ENCODE peak calls at places on chromosomes 16 and 17, in seven cellular contexts. F is NB4, Q is fibroblast of villous mesenchyme, G is fibroblast of the aortic adventitia, W is A549, L is ovary, T is IMR-90. Z is an unnamed sample.

GRCh38 chr16:73034374-73034773 is 13.6 kb downstream of the ZFHX3 start:
- DNase-seq in F (no peak), Q (no peak), G (no peak), W (no peak), L (no peak), T (no peak), Z (no peak)

GRCh38 chr17:10069301-10069700 is 129.1 kb downstream of the GAS7 start:
- DNase-seq in F (no peak), Q (peak; percentile 32), G (peak; percentile 27), W (no peak), L (peak; percentile 38), T (no peak), Z (no peak)

GRCh38 chr17:50144346-50144745 is 6.1 kb downstream of the PPP1R9B start:
- DNase-seq in F (no peak), Q (no peak), G (no peak), W (no peak), L (no peak), T (no peak), Z (no peak)

GRCh38 chr17:45948881-45949624 is 50.0 kb upstream of the STH start:
- DNase-seq in F (peak; percentile 75), Q (peak; percentile 68), G (peak; percentile 55), W (peak; percentile 94), L (peak; percentile 49), T (peak; percentile 49), Z (no peak)

GRCh38 chr17:33560165-33560564 is 267.1 kb upstream of the ASIC2 start:
- DNase-seq in F (no peak), Q (peak; percentile 16), G (peak; percentile 8), W (no peak), L (no peak), T (peak; percentile 24), Z (no peak)

GRCh38 chr17:70868134-70868533 is 698.8 kb downstream of the KCNJ2 start:
- DNase-seq in F (no peak), Q (no peak), G (no peak), W (no peak), L (no peak), T (no peak), Z (no peak)

GRCh38 chr16:8686031-8686621 is 11.7 kb downstream of the ABAT start:
- DNase-seq in F (no peak), Q (no peak), G (no peak), W (no peak), L (no peak), T (no peak), Z (no peak)

GRCh38 chr17:17125136-17126084 is 80.7 kb downstream of the PLD6 start:
- DNase-seq in F (peak; percentile 34), Q (no peak), G (no peak), W (no peak), L (no peak), T (no peak), Z (no peak)

GRCh38 chr17:18119166-18119745 is 10.7 kb downstream of the MYO15A start:
- DNase-seq in F (no peak), Q (no peak), G (no peak), W (no peak), L (no peak), T (no peak), Z (no peak)

GRCh38 chr17:8222380-8222629 is 11.9 kb upstream of the AURKB start:
- DNase-seq in F (no peak), Q (no peak), G (no peak), W (no peak), L (no peak), T (no peak), Z (no peak)

GRCh38 chr16:3158498-3159314 is 23.9 kb downstream of the ZNF213 start:
- DNase-seq in F (peak; percentile 88), Q (peak; percentile 91), G (peak; percentile 79), W (peak; percentile 95), L (peak; percentile 89), T (peak; percentile 83), Z (no peak)
- TF ChIP-seq CTCF in F (no peak), Q (no peak), G (no peak), W (no peak), L (no peak), T (no peak), Z (no peak)

GRCh38 chr17:47905221-47905733 is 9.2 kb downstream of the SP2 start:
- DNase-seq in F (no peak), Q (peak; percentile 78), G (peak; percentile 95), W (no peak), L (peak; percentile 82), T (peak; percentile 78), Z (peak; percentile 60)

GRCh38 chr17:47898246-47898645 is 2.2 kb downstream of the SP2 start:
- DNase-seq in F (peak; percentile 55), Q (no peak), G (no peak), W (no peak), L (no peak), T (no peak), Z (no peak)

GRCh38 chr17:47902039-47902744 is 6.2 kb downstream of the SP2 start:
- DNase-seq in F (no peak), Q (no peak), G (no peak), W (no peak), L (no peak), T (no peak), Z (no peak)

GRCh38 chr17:47899643-47900042 is 3.6 kb downstream of the SP2 start:
- DNase-seq in F (no peak), Q (no peak), G (no peak), W (no peak), L (no peak), T (no peak), Z (no peak)

GRCh38 chr17:47901423-47901822 is 5.4 kb downstream of the SP2 start:
- DNase-seq in F (no peak), Q (no peak), G (no peak), W (no peak), L (no peak), T (no peak), Z (no peak)
- H3K4me3 ChIP-seq in F (no peak overlapping the region), Q (no peak overlapping the region), G (no peak overlapping the region), W (no peak overlapping the region), L (no peak overlapping the region), T (no peak overlapping the region), Z (no peak overlapping the region)

DNA sequence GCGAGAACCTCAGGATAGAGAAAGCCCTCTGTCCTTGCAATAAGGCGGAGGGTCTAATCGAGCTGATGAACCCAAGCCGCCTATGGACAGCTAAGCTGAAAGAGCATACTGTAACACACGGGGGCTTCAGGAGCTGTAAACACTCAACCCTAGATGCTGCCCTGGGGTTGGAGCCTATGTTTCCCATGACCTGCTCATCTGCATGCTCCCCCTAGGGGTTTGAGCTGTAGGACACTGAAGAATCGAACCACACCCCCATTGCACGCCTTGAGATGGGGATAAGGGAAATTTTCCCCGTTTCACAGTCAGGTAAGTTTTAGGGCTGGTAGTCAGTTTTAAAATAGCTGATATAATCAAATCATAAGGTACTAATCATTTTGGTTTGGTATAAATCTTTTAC is 675.6 kb upstream of the CDH8 start:
- DNase-seq in F (peak; percentile 12), Q (no peak), G (no peak), W (no peak), L (no peak), T (no peak), Z (no peak)
- TF ChIP-seq CTCF in F (peak; percentile 25), Q (no peak), G (no peak), W (no peak), L (no peak), T (no peak), Z (no peak)

GRCh38 chr16:75570351-75571104 is 4.3 kb downstream of the GABARAPL2 start:
- DNase-seq in F (no peak), Q (no peak), G (no peak), W (no peak), L (no peak), T (no peak), Z (no peak)

GRCh38 chr16:75567911-75568310 is 1.7 kb downstream of the GABARAPL2 start:
- DNase-seq in F (no peak), Q (no peak), G (no peak), W (no peak), L (no peak), T (no peak), Z (no peak)

GRCh38 chr16:75575976-75576375 is 9.8 kb downstream of the GABARAPL2 start:
- DNase-seq in F (no peak), Q (no peak), G (no peak), W (no peak), L (no peak), T (no peak), Z (no peak)

GRCh38 chr16:75576384-75576811 is 10.2 kb downstream of the GABARAPL2 start:
- DNase-seq in F (no peak), Q (no peak), G (no peak), W (no peak), L (no peak), T (no peak), Z (no peak)

GRCh38 chr16:75572859-75573542 is 6.8 kb downstream of the GABARAPL2 start:
- DNase-seq in F (no peak), Q (no peak), G (no peak), W (no peak), L (no peak), T (no peak), Z (no peak)
- H3K4me3 ChIP-seq in F (no peak overlapping the region), Q (no peak overlapping the region), G (no peak overlapping the region), W (no peak overlapping the region), L (no peak overlapping the region), T (no peak overlapping the region), Z (no peak overlapping the region)

GRCh38 chr17:76585649-76586593 is at the start of gene ST6GALNAC2:
- DNase-seq in F (peak; percentile 81), Q (peak; percentile 56), G (no peak), W (peak; percentile 70), L (peak; percentile 42), T (no peak), Z (no peak)
- TF ChIP-seq CTCF in F (no peak), Q (peak; percentile 39), G (peak; percentile 22), W (peak; percentile 25), L (peak; percentile 9), T (peak; percentile 39), Z (peak; percentile 29)

DNA sequence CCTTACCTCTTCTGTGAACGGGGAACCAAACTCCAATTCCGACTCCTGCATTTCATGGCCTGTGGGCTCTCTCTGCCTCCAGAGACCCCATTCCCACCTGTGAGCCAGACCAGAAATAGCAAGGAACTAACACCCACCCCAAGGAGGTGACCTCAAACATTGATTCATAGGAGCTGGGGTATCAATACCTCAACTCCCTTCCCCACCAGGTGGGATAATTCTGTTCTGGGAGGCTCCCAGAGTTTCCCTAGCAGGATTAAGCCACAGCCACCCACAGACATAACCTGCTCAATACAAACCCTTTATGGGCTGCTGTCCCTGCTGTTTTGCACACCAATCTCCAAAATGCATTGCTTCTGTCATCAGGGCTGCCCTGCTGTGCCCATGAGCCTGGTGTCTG is 59.6 kb upstream of the FOXF1 start:
- DNase-seq in F (no peak), Q (no peak), G (no peak), W (no peak), L (no peak), T (no peak), Z (no peak)
- H3K4me3 ChIP-seq in F (no peak overlapping the region), Q (no peak overlapping the region), G (no peak overlapping the region), W (no peak overlapping the region), L (no peak overlapping the region), T (no peak overlapping the region), Z (no peak overlapping the region)

Z was measured in AG09309.